ENCODE peak calls at places on chromosomes 16 and 17, in four cellular contexts. One of them, this sample, is unnamed.

GRCh38 chr17:78053777-78054468 is 74.6 kb downstream of the TMC6 start:
- DNase-seq in SK-N-SH: no peak
- DNase-seq in WTC11: no peak
- DNase-seq in GM12878: no peak
- DNase-seq in this sample: no peak

GRCh38 chr17:17979778-17980177 is 7.1 kb downstream of the DRC3 start:
- DNase-seq in SK-N-SH: no peak
- DNase-seq in WTC11: no peak
- DNase-seq in GM12878: no peak
- DNase-seq in this sample: no peak

GRCh38 chr17:41793749-41794602 is 7.5 kb upstream of the JUP start:
- DNase-seq in SK-N-SH: no peak
- DNase-seq in WTC11: peak
- DNase-seq in GM12878: no peak
- DNase-seq in this sample: peak

GRCh38 chr17:2545393-2545792 is 33.7 kb upstream of the METTL16 start:
- DNase-seq in SK-N-SH: no peak
- DNase-seq in WTC11: no peak
- DNase-seq in GM12878: no peak
- DNase-seq in this sample: no peak

GRCh38 chr17:79618383-79619067 is 7.7 kb upstream of the RBFOX3 start:
- DNase-seq in SK-N-SH: peak
- DNase-seq in WTC11: peak
- DNase-seq in GM12878: no peak
- DNase-seq in this sample: no peak

GRCh38 chr17:18065546-18065945 is 22.2 kb upstream of the DRG2 start:
- DNase-seq in SK-N-SH: no peak
- DNase-seq in WTC11: no peak
- DNase-seq in GM12878: no peak
- DNase-seq in this sample: no peak

GRCh38 chr16:71796501-71796900 is 12.1 kb downstream of the AP1G1 start:
- DNase-seq in SK-N-SH: no peak
- DNase-seq in WTC11: no peak
- DNase-seq in GM12878: no peak
- DNase-seq in this sample: no peak

GRCh38 chr16:68113765-68114240 is 28.6 kb downstream of the NFATC3 start:
- DNase-seq in SK-N-SH: no peak
- DNase-seq in WTC11: no peak
- DNase-seq in GM12878: no peak
- DNase-seq in this sample: no peak

GRCh38 chr17:27504188-27504995 is 48.1 kb downstream of the KSR1 start:
- DNase-seq in SK-N-SH: no peak
- DNase-seq in WTC11: no peak
- DNase-seq in GM12878: no peak
- DNase-seq in this sample: no peak

GRCh38 chr16:79401157-79401556 is 199.4 kb downstream of the MAF start:
- DNase-seq in SK-N-SH: no peak
- DNase-seq in WTC11: no peak
- DNase-seq in GM12878: no peak
- DNase-seq in this sample: no peak

GRCh38 chr17:14427914-14428639 is 127.2 kb downstream of the HS3ST3B1 start:
- DNase-seq in SK-N-SH: no peak
- DNase-seq in WTC11: no peak
- DNase-seq in GM12878: peak
- DNase-seq in this sample: no peak

GRCh38 chr17:6343736-6344135 is 91.2 kb downstream of the AIPL1 start:
- DNase-seq in SK-N-SH: no peak
- DNase-seq in WTC11: no peak
- DNase-seq in GM12878: no peak
- DNase-seq in this sample: no peak

GRCh38 chr17:29376667-29377268 is 13.4 kb upstream of the TAOK1 start:
- DNase-seq in SK-N-SH: no peak
- DNase-seq in WTC11: no peak
- DNase-seq in GM12878: no peak
- DNase-seq in this sample: peak

GRCh38 chr17:8188408-8188839 is 1.6 kb downstream of the BORCS6 start:
- DNase-seq in SK-N-SH: no peak
- DNase-seq in WTC11: no peak
- DNase-seq in GM12878: no peak
- DNase-seq in this sample: no peak

GRCh38 chr17:73952136-73952497 is 251.4 kb upstream of the RPL38 start:
- DNase-seq in SK-N-SH: peak
- DNase-seq in WTC11: no peak
- DNase-seq in GM12878: no peak
- DNase-seq in this sample: no peak

GRCh38 chr17:79949646-79950292 is 85.9 kb downstream of the TBC1D16 start:
- DNase-seq in SK-N-SH: peak
- DNase-seq in WTC11: peak
- DNase-seq in GM12878: no peak
- DNase-seq in this sample: no peak

GRCh38 chr17:58281511-58282011 is 826 bp upstream of the MPO start:
- DNase-seq in SK-N-SH: no peak
- DNase-seq in WTC11: no peak
- DNase-seq in GM12878: no peak
- DNase-seq in this sample: no peak

GRCh38 chr16:87392823-87393679 is 915 bp downstream of the MAP1LC3B start:
- DNase-seq in SK-N-SH: peak
- DNase-seq in WTC11: peak
- DNase-seq in GM12878: no peak
- DNase-seq in this sample: no peak

GRCh38 chr17:83100220-83100852 is 20.9 kb downstream of the METRNL start:
- DNase-seq in SK-N-SH: no peak
- DNase-seq in WTC11: no peak
- DNase-seq in GM12878: no peak
- DNase-seq in this sample: no peak

GRCh38 chr16:450800-451512 is 25.5 kb downstream of the RAB11FIP3 start:
- DNase-seq in SK-N-SH: no peak
- DNase-seq in WTC11: no peak
- DNase-seq in GM12878: no peak
- DNase-seq in this sample: peak

GRCh38 chr17:13520899-13521572 is 80.7 kb downstream of the HS3ST3A1 start:
- DNase-seq in SK-N-SH: no peak
- DNase-seq in WTC11: no peak
- DNase-seq in GM12878: peak
- DNase-seq in this sample: no peak

GRCh38 chr16:27428035-27428785 is 26.2 kb downstream of the IL21R start:
- DNase-seq in SK-N-SH: no peak
- DNase-seq in WTC11: no peak
- DNase-seq in GM12878: no peak
- DNase-seq in this sample: no peak

GRCh38 chr16:3468501-3468900 is 25.0 kb downstream of the NAA60 start:
- DNase-seq in SK-N-SH: no peak
- DNase-seq in WTC11: no peak
- DNase-seq in GM12878: no peak
- DNase-seq in this sample: no peak

GRCh38 chr17:41523787-41524186 is 4.3 kb downstream of the KRT19 start:
- DNase-seq in SK-N-SH: peak
- DNase-seq in WTC11: no peak
- DNase-seq in GM12878: no peak
- DNase-seq in this sample: no peak

GRCh38 chr16:13453938-13454553 is 465.9 kb upstream of the ERCC4 start:
- DNase-seq in SK-N-SH: peak
- DNase-seq in WTC11: peak
- DNase-seq in GM12878: no peak
- DNase-seq in this sample: peak

GRCh38 chr16:84598391-84598750 is 19.5 kb downstream of the COTL1 start:
- DNase-seq in SK-N-SH: no peak
- DNase-seq in WTC11: no peak
- DNase-seq in GM12878: no peak
- DNase-seq in this sample: no peak

GRCh38 chr16:10122546-10122945 is 59.7 kb downstream of the GRIN2A start:
- DNase-seq in SK-N-SH: peak
- DNase-seq in WTC11: peak
- DNase-seq in GM12878: no peak
- DNase-seq in this sample: peak

GRCh38 chr16:14658063-14658462 is 25.3 kb downstream of the BFAR start:
- DNase-seq in SK-N-SH: no peak
- DNase-seq in WTC11: no peak
- DNase-seq in GM12878: peak
- DNase-seq in this sample: no peak

GRCh38 chr16:5056347-5056746 is 9.4 kb downstream of the C16orf89 start:
- DNase-seq in SK-N-SH: peak
- DNase-seq in WTC11: peak
- DNase-seq in GM12878: no peak
- DNase-seq in this sample: peak

GRCh38 chr17:75998327-75998795 is 2.3 kb upstream of the CDK3 start:
- DNase-seq in SK-N-SH: no peak
- DNase-seq in WTC11: no peak
- DNase-seq in GM12878: no peak
- DNase-seq in this sample: no peak

GRCh38 chr17:10705727-10706126 is 8.3 kb downstream of the ADPRM start:
- DNase-seq in SK-N-SH: no peak
- DNase-seq in WTC11: no peak
- DNase-seq in GM12878: no peak
- DNase-seq in this sample: no peak

GRCh38 chr16:53282328-53282727 is 151.9 kb upstream of the RBL2 start:
- DNase-seq in SK-N-SH: no peak
- DNase-seq in WTC11: no peak
- DNase-seq in GM12878: no peak
- DNase-seq in this sample: no peak

GRCh38 chr17:21678451-21679081 is 13.8 kb upstream of the KCNJ18 start:
- DNase-seq in SK-N-SH: peak
- DNase-seq in WTC11: no peak
- DNase-seq in GM12878: no peak
- DNase-seq in this sample: peak

GRCh38 chr17:77374170-77374936 is 233.6 kb downstream of the SEC14L1 start:
- DNase-seq in SK-N-SH: peak
- DNase-seq in WTC11: peak
- DNase-seq in GM12878: no peak
- DNase-seq in this sample: peak

GRCh38 chr16:87077750-87078127 is 239.5 kb downstream of the C16orf95 start:
- DNase-seq in SK-N-SH: no peak
- DNase-seq in WTC11: no peak
- DNase-seq in GM12878: no peak
- DNase-seq in this sample: no peak

GRCh38 chr17:77235370-77236080 is 94.8 kb downstream of the SEC14L1 start:
- DNase-seq in SK-N-SH: peak
- DNase-seq in WTC11: no peak
- DNase-seq in GM12878: peak
- DNase-seq in this sample: no peak

GRCh38 chr16:73268311-73268997 is 220.5 kb upstream of the ZFHX3 start:
- DNase-seq in SK-N-SH: peak
- DNase-seq in WTC11: peak
- DNase-seq in GM12878: no peak
- DNase-seq in this sample: no peak

GRCh38 chr16:57502048-57502775 is 15.9 kb upstream of the DOK4 start:
- DNase-seq in SK-N-SH: no peak
- DNase-seq in WTC11: no peak
- DNase-seq in GM12878: no peak
- DNase-seq in this sample: no peak
- TF ChIP-seq USF1 in SK-N-SH: no peak
- TF ChIP-seq USF1 in WTC11: no peak
- TF ChIP-seq USF1 in GM12878: no peak
- TF ChIP-seq USF1 in this sample: no peak

DNA sequence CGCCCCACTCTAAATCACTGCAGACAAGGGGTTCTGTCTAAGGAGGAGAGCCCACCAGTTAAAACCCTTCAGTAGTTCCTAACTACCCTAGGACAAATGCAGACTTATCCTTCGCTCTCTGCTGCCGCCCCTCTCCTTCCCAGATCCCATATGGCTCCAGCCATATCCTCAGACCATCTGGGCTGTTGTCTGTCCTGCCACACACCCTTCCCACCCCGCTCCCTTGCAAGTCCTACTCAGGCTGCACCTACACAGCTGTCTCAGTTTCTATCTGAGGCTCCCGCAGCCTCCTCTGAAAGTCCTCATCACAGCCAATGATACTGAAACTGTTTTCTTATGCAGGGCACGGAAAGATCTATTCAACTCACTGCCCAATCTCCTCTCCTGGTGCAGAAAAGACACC is 720 bp upstream of the BCKDK start:
- DNase-seq in SK-N-SH: no peak
- DNase-seq in WTC11: no peak
- DNase-seq in GM12878: peak
- DNase-seq in this sample: no peak
- TF ChIP-seq USF1 in SK-N-SH: no peak
- TF ChIP-seq USF1 in WTC11: no peak
- TF ChIP-seq USF1 in GM12878: no peak
- TF ChIP-seq USF1 in this sample: no peak

DNA sequence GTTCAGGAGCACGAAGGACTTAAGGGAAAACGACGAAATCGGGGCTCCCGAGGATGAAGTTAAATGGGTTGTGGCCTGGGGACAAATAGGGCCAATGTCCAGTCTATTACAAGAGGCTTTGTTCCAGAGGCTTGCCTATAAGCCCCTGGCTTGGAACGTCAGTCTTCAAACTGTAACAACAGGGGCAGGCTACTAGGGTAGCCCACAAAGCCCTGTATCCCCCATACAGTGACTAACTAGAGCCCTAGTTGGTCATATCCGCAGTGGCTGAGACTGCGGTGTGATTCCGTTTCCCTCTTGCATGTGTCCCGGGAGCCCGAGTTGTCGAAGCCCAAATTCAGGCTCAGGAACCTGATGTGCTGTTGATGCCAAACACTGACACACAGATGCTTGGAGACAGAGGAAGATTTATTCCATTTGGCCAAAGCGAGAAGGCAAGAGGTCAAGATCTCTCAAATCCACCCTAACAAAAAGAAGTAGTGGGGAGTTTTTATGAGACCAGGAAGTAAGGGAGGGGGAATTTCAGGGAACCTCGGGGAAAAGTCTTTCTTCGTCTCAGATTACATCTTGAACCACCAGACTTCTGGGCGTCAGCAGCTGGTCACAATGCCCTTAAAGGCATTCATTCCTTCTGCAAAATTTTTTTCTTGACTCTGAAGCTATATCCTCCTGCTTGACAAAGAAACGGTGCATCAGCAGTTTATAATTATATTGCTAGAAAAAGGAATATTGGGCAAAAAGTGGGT is 760 bp downstream of the SLFN5 start:
- DNase-seq in SK-N-SH: peak
- DNase-seq in WTC11: peak
- DNase-seq in GM12878: no peak
- DNase-seq in this sample: no peak
- TF ChIP-seq USF1 in SK-N-SH: no peak
- TF ChIP-seq USF1 in WTC11: no peak
- TF ChIP-seq USF1 in GM12878: no peak
- TF ChIP-seq USF1 in this sample: no peak

DNA sequence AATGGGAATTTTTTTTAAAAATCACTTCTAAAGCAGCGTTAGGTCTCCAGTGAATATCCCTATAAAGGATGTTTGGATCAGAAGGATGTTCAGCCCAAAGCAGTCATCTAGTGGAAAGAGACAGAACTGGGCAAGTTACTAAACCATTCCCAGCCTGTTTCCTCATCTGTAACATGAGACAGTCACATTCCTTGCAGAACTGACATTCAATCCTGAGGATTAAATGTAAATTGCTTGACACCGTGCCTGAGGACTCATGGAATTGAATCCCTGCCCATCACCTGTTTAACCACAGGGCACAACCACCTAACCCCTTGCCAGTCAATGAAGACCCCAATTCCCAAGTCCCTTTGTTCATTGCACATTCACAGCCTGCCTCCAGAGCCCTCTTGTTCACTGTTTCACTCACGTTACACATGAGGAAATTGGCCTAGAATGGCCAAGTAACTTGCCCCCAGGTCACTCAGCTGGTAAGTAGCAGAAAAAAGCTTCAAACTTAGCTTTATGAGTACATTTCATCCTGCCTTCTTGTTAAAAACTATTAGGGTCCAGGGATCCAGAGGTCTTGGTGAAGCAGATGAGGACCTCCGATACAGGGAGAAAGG is 1.4 kb downstream of the CMTM2 start:
- DNase-seq in SK-N-SH: no peak
- DNase-seq in WTC11: no peak
- DNase-seq in GM12878: no peak
- DNase-seq in this sample: no peak
- TF ChIP-seq USF1 in SK-N-SH: no peak
- TF ChIP-seq USF1 in WTC11: no peak
- TF ChIP-seq USF1 in GM12878: no peak
- TF ChIP-seq USF1 in this sample: no peak